ENCODE peak calls at places on chromosomes 16 and 17, in eight cellular contexts. K, Z, Y, G, E, H, D and C are unnamed samples.
A peak's percentile ranks its signal among the peaks of the same experiment; 100 is the strongest.

GRCh38 chr16:26240807-26241206 is 549.0 kb downstream of the HS3ST4 start:
- DNase-seq in E (no peak), Z (no peak), K (no peak), H (no peak), G (no peak), Y (no peak), D (no peak), C (no peak)

GRCh38 chr17:7018331-7018964 is 4.4 kb upstream of the BCL6B start:
- DNase-seq in E (peak; percentile 89), Y (no peak), G (no peak), H (peak; percentile 57), Z (no peak), K (no peak), D (no peak), C (no peak)

GRCh38 chr17:67374329-67375053 is 2.6 kb upstream of the PITPNC1 start:
- DNase-seq in H (peak; percentile 86), D (peak; percentile 79), G (peak; percentile 94), Z (no peak), K (peak; percentile 90), Y (peak; percentile 87), E (peak; percentile 88), C (peak; percentile 67)

GRCh38 chr17:18257747-18258355 is 687 bp downstream of the FLII start:
- DNase-seq in Z (peak; percentile 65), Y (peak; percentile 74), K (peak; percentile 91), E (peak; percentile 92), H (peak; percentile 83), G (peak; percentile 94), D (peak; percentile 73), C (peak; percentile 77)

GRCh38 chr16:84795338-84796053 is 24.3 kb upstream of the CRISPLD2 start:
- DNase-seq in E (peak; percentile 95), Y (no peak), G (peak; percentile 98), Z (peak; percentile 94), D (no peak), K (peak; percentile 97), H (peak; percentile 52), C (peak; percentile 37)

GRCh38 chr17:77204531-77204930 is 63.8 kb downstream of the SEC14L1 start:
- DNase-seq in H (peak; percentile 31), G (no peak), E (no peak), Y (no peak), Z (no peak), D (no peak), K (peak; percentile 23), C (no peak)

GRCh38 chr17:45172541-45173286 is 11.0 kb downstream of the HEXIM2 start:
- DNase-seq in K (peak; percentile 79), D (peak; percentile 32), Z (no peak), E (peak; percentile 89), G (peak; percentile 80), Y (peak; percentile 56), H (peak; percentile 89), C (peak; percentile 89)

GRCh38 chr17:65474658-65475057 is 86.8 kb downstream of the AXIN2 start:
- DNase-seq in K (no peak), Z (no peak), D (no peak), H (no peak), E (no peak), G (no peak), Y (no peak), C (no peak)

GRCh38 chr16:56266981-56267607 is 75.8 kb downstream of the GNAO1 start:
- DNase-seq in Y (no peak), Z (no peak), G (no peak), H (no peak), K (no peak), D (no peak), E (peak; percentile 48), C (no peak)

GRCh38 chr16:82459580-82460256 is 167.1 kb upstream of the CDH13 start:
- DNase-seq in H (no peak), K (no peak), G (no peak), D (no peak), E (no peak), Z (no peak), Y (no peak), C (no peak)

GRCh38 chr17:71431146-71431545 is 689.7 kb upstream of the SOX9 start:
- DNase-seq in H (no peak), G (peak; percentile 17), K (no peak), D (no peak), Z (no peak), E (no peak), Y (no peak), C (no peak)

GRCh38 chr17:76386966-76387765 is 2.8 kb downstream of the SPHK1 start:
- DNase-seq in G (no peak), Z (no peak), Y (no peak), K (peak; percentile 34), E (no peak), H (no peak), D (no peak), C (no peak)

GRCh38 chr16:81366316-81366932 is 51.7 kb downstream of the GAN start:
- DNase-seq in K (peak; percentile 75), E (no peak), G (peak; percentile 72), Z (peak; percentile 21), Y (peak; percentile 12), H (no peak), D (peak; percentile 36), C (peak; percentile 28)

GRCh38 chr17:5209396-5209795 is 17.7 kb upstream of the ZNF594 start:
- DNase-seq in K (peak; percentile 36), Z (peak; percentile 27), E (no peak), Y (no peak), G (peak; percentile 78), H (no peak), D (no peak), C (no peak)

GRCh38 chr17:1627219-1627986 is 1.2 kb downstream of the SLC43A2 start:
- DNase-seq in Y (no peak), H (no peak), E (no peak), G (no peak), Z (no peak), D (no peak), K (no peak), C (no peak)